ENCODE peak calls at places on chromosome 6, in seven cellular contexts. C is fibroblast of the aortic adventitia, R is choroid plexus epithelial cell, P is hepatocyte, J is esophagus muscularis mucosa, F is astrocyte of the cerebellum, N is foreskin fibroblast. Q is an unnamed sample.

GRCh38 chr6:97019315-97019714 is 94.8 kb downstream of the KLHL32 start:
- DNase-seq in R (no peak), F (no peak), N (no peak), P (no peak), C (no peak), J (no peak), Q (no peak)

GRCh38 chr6:54992789-54993188 is 146.2 kb downstream of the FAM83B start:
- DNase-seq in J (no peak), C (peak; percentile 39), N (no peak), R (peak; percentile 54), F (no peak), P (no peak), Q (no peak)

GRCh38 chr6:111211411-111212030 is 124.2 kb downstream of the SLC16A10 start:
- DNase-seq in P (no peak), C (no peak), F (no peak), R (no peak), J (no peak), N (no peak), Q (no peak)

GRCh38 chr6:26044140-26045045 is 42.8 kb upstream of the HFE start:
- DNase-seq in P (no peak), N (no peak), F (no peak), J (no peak), C (peak; percentile 43), R (peak; percentile 55), Q (peak; percentile 15)

GRCh38 chr6:41167173-41167963 is 4.5 kb upstream of the TREM2 start:
- DNase-seq in J (peak; percentile 86), R (peak; percentile 49), F (no peak), N (peak; percentile 3), C (peak; percentile 6), P (peak; percentile 67), Q (no peak)

GRCh38 chr6:72709436-72709835 is 87.6 kb downstream of the KCNQ5 start:
- DNase-seq in N (peak; percentile 3), P (no peak), J (no peak), C (no peak), R (no peak), F (no peak), Q (no peak)

GRCh38 chr6:169831450-169832246 is 80.2 kb downstream of the ERMARD start:
- DNase-seq in P (peak; percentile 83), J (peak; percentile 94), C (peak; percentile 51), R (peak; percentile 70), N (peak; percentile 32), F (peak; percentile 18), Q (peak; percentile 59)

GRCh38 chr6:132530293-132530974 is 7.6 kb upstream of the TAAR9 start:
- DNase-seq in N (peak; percentile 28), J (no peak), C (peak; percentile 76), F (peak; percentile 58), P (peak; percentile 86), R (peak; percentile 84), Q (peak; percentile 18)

GRCh38 chr6:30326446-30327231 is at the start of gene TRIM39:
- DNase-seq in R (peak; percentile 82), F (peak; percentile 50), C (peak; percentile 78), J (peak; percentile 98), P (peak; percentile 94), N (peak; percentile 84), Q (peak; percentile 93)

GRCh38 chr6:138455746-138456392 is 43.4 kb downstream of the NHSL1 start:
- DNase-seq in R (peak; percentile 44), N (peak; percentile 53), P (no peak), J (no peak), F (peak; percentile 27), C (peak; percentile 46), Q (no peak)

GRCh38 chr6:44339763-44340625 is 2.5 kb upstream of the SPATS1 start:
- DNase-seq in N (peak; percentile 46), R (peak; percentile 69), P (peak; percentile 16), J (no peak), C (no peak), F (no peak), Q (no peak)

GRCh38 chr6:156886409-156886808 is 109.2 kb downstream of the ARID1B start:
- DNase-seq in J (no peak), P (no peak), F (no peak), R (peak; percentile 24), C (no peak), N (no peak), Q (no peak)

GRCh38 chr6:2899596-2899995 is 3.5 kb downstream of the SERPINB9 start:
- DNase-seq in N (no peak), F (no peak), P (no peak), J (no peak), C (no peak), R (no peak), Q (no peak)

GRCh38 chr6:144262470-144263369 is 22.4 kb upstream of the UTRN start:
- DNase-seq in J (no peak), F (no peak), P (no peak), R (no peak), C (no peak), N (peak; percentile 25), Q (no peak)

GRCh38 chr6:89729818-89730217 is 89.8 kb downstream of the MDN1 start:
- DNase-seq in C (no peak), J (no peak), P (no peak), F (no peak), R (no peak), N (no peak), Q (no peak)

GRCh38 chr6:136762022-136762975 is 30.0 kb downstream of the MAP3K5 start:
- DNase-seq in N (no peak), J (no peak), F (no peak), C (no peak), P (no peak), R (no peak), Q (no peak)

GRCh38 chr6:77361018-77361417 is 102.3 kb downstream of the HTR1B start:
- DNase-seq in N (no peak), R (peak; percentile 5), C (no peak), F (no peak), P (no peak), J (no peak), Q (no peak)

GRCh38 chr6:38176797-38177751 is 357.5 kb downstream of the ZFAND3 start:
- DNase-seq in R (peak; percentile 77), C (no peak), J (no peak), F (no peak), P (peak; percentile 75), N (no peak), Q (no peak)

GRCh38 chr6:162829013-162829742 is 101.4 kb downstream of the PACRG start:
- DNase-seq in N (no peak), P (no peak), F (peak; percentile 8), C (no peak), J (no peak), R (no peak), Q (no peak)

GRCh38 chr6:28207244-28208179 is 17.6 kb upstream of the ZSCAN9 start:
- DNase-seq in F (no peak), C (no peak), J (no peak), R (peak; percentile 25), P (peak; percentile 24), N (peak; percentile 29), Q (no peak)

GRCh38 chr6:23097569-23097968 is 528.2 kb downstream of the HDGFL1 start:
- DNase-seq in C (no peak), F (no peak), R (no peak), N (no peak), P (no peak), J (no peak), Q (no peak)

GRCh38 chr6:161417712-161418457 is 144.0 kb upstream of the AGPAT4 start:
- DNase-seq in P (peak; percentile 49), R (peak; percentile 99), J (no peak), N (no peak), C (peak; percentile 94), F (peak; percentile 97), Q (no peak)

GRCh38 chr6:110529355-110529754 is 52.9 kb upstream of the SLC22A16 start:
- DNase-seq in R (peak; percentile 84), P (no peak), J (no peak), N (peak; percentile 88), F (no peak), C (peak; percentile 25), Q (no peak)

DNA sequence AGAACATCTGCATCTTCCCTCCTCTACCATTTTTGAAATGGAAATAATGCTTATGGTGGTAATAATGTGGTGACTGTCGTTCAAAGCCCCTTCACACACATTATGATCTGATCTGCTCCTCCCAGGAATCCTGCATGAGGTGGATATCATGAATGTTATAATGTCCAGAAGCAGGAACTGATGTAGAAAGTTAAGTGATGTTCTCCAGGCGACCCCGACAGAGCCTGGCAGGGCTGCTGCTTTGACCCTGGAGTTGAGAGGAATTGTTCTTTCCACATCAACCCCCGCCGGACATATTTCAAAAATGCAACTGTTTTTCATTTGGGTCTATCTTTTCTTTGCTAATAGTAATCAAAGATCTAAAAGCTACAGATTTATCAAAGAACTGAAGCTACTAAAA is 131.6 kb downstream of the GMPR start:
- DNase-seq in F (no peak), N (no peak), C (no peak), R (no peak), P (no peak), J (no peak), Q (no peak)
- H3K4me3 ChIP-seq in F (no peak overlapping the region), N (no peak overlapping the region), C (no peak overlapping the region), R (no peak overlapping the region), P (no peak overlapping the region), J (no peak overlapping the region), Q (no peak overlapping the region)

DNA sequence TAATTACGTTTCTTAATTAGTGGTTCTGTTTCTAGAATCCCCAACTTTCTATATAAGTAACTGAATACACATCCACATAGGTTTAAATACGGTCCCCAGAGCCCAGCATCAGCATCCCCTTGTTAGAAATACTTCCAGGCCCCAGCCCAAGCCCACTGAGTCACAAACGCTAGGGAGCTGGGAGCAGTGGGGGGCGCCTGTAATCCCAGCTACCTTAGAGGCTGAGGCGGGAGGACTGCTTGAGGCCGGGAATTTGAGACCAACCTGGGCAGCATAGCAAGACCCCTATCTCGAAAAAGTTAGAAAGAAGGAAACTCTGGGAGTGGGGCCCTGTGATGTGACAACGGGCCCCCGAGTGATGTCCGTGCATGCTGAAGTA is 1.3 kb upstream of the PPP1R3G start:
- DNase-seq in N (no peak), P (no peak), C (no peak), J (no peak), F (no peak), R (no peak), Q (no peak)
- H3K4me3 ChIP-seq in N (no peak overlapping the region), P (no peak overlapping the region), C (no peak overlapping the region), J (peak overlapping the region; percentile 59), F (no peak overlapping the region), R (no peak overlapping the region), Q (no peak overlapping the region)

GRCh38 chr6:42727627-42728026 is 5.2 kb upstream of the PRPH2 start:
- DNase-seq in C (no peak), J (no peak), F (no peak), N (no peak), R (peak; percentile 33), P (no peak), Q (no peak)
- H3K4me3 ChIP-seq in C (no peak overlapping the region), J (peak overlapping the region; percentile 62), F (no peak overlapping the region), N (peak overlapping the region; percentile 61), R (peak overlapping the region; percentile 53), P (no peak overlapping the region), Q (no peak overlapping the region)

DNA sequence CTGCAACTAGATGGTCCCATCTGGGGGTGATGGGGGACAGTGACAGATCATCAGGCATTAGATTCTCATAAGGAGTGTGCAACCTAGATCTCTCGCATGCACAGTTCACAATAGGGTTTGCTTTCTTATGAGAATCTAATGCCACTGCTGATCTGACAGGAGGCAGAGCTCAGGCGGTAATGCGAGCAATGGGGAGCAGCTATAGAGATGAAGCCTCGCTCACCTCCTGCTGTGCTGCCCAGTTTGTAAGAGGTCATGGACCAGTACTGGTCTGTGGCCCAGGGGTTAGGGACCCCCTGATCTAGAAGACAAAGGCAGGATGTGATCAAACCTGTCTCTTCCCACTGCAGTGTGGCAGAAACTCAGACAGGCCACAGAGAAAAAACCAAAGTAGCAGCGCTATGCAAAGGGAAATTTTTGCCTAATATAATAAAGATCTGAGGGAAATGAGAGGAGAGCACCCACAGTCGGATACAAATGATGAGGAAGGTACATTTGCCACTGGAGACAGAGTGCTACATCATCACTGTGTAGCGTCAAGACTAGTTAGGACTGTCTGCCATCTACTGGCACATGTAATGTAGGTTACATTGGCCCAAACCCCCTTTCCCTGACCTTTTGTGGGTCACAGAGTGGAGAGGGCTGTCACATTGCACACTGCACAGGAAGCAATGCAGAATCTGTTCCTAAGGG is 4.1 kb upstream of the LY86 start:
- DNase-seq in J (no peak), P (no peak), C (no peak), N (no peak), R (no peak), F (no peak), Q (no peak)
- H3K4me3 ChIP-seq in J (no peak overlapping the region), P (no peak overlapping the region), C (no peak overlapping the region), N (no peak overlapping the region), R (no peak overlapping the region), F (no peak overlapping the region), Q (no peak overlapping the region)